ENCODE peak calls at places on chromosomes 4 and X, in eight cellular contexts. S, H, Z, Y, U, E, J and D are unnamed samples.

GRCh38 chr4:34720563-34720962 is 1523.8 kb downstream of the ARAP2 start:
- DNase-seq in E (no peak), J (no peak), S (peak; percentile 24), Z (no peak), Y (no peak), H (no peak), U (no peak), D (no peak)

GRCh38 chrX:37367946-37368345 is 18.8 kb downstream of the PRRG1 start:
- DNase-seq in Z (no peak), J (no peak), Y (no peak), H (no peak), E (no peak), S (no peak), U (no peak), D (no peak)

GRCh38 chr4:145735330-145735638 is 55.3 kb downstream of the C4orf51 start:
- DNase-seq in S (peak; percentile 96), U (no peak), Z (no peak), Y (no peak), E (no peak), J (no peak), H (no peak), D (no peak)

GRCh38 chr4:36719425-36719824 is 438.0 kb downstream of the DTHD1 start:
- DNase-seq in Y (no peak), E (no peak), U (no peak), S (no peak), H (no peak), Z (no peak), J (no peak), D (no peak)

GRCh38 chr4:122914292-122914904 is 8.0 kb downstream of the NUDT6 start:
- DNase-seq in H (no peak), S (peak; percentile 68), E (no peak), J (no peak), Z (no peak), Y (no peak), U (no peak), D (no peak)

GRCh38 chr4:26272654-26273307 is 48.0 kb upstream of the RBPJ start:
- DNase-seq in S (no peak), Z (no peak), U (no peak), Y (no peak), H (no peak), J (no peak), E (no peak), D (no peak)

GRCh38 chr4:7460591-7460990 is 25.9 kb upstream of the PSAPL1 start:
- DNase-seq in U (no peak), J (no peak), E (no peak), Y (no peak), H (peak; percentile 65), S (peak; percentile 7), Z (no peak), D (no peak)

GRCh38 chrX:13825178-13825762 is 8.4 kb upstream of the GPM6B start:
- DNase-seq in J (no peak), H (no peak), Z (no peak), U (no peak), E (no peak), S (no peak), Y (no peak), D (no peak)

GRCh38 chr4:87901426-87901825 is 68.7 kb downstream of the MEPE start:
- DNase-seq in J (no peak), E (no peak), Y (no peak), H (no peak), U (no peak), S (no peak), Z (no peak), D (no peak)

DNA sequence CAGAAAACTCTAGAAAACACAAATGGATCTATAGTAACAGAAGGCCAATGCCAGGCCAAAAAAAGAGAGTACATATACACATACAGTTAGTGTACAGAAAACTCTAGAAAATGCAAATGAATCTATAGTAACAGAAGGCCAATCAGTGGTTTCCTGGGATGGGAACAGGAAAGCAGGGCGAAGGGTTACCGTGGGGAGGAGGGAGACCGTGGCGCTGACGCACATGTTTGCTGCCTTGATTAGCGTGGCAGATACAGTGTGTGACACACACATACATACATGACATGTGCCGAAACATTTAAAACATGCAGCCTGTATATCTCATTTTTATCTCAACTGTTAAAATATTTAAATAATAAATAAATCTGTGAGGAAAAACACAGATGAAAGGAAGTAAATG is 14.7 kb downstream of the GAK start:
- DNase-seq in U (no peak), E (peak; percentile 39), Y (no peak), J (no peak), S (no peak), Z (peak; percentile 9), H (no peak), D (no peak)
- H3K9me3 ChIP-seq in U (no peaks in the 10 kb centered on the region), E (no peaks in the 10 kb centered on the region), Y (peaks cover 3% of the 10 kb centered on the region), J (no peaks in the 10 kb centered on the region), S (no peaks in the 10 kb centered on the region), Z (no peaks in the 10 kb centered on the region), H (no peaks in the 10 kb centered on the region), D (no peaks in the 10 kb centered on the region)

GRCh38 chrX:149629730-149630387 is 1.7 kb downstream of the TMEM185A start:
- DNase-seq in H (no peak), J (no peak), Z (no peak), E (no peak), Y (no peak), S (no peak), U (no peak), D (no peak)
- H3K4me3 ChIP-seq in H (peak overlapping the region; percentile 79), J (no peak overlapping the region), Z (peak overlapping the region; percentile 66), E (no peak overlapping the region), Y (peak overlapping the region; percentile 96), S (no peak overlapping the region), U (no peak overlapping the region), D (peak overlapping the region; percentile 81)

GRCh38 chr4:42637104-42637503 is 19.8 kb downstream of the ATP8A1 start:
- DNase-seq in H (no peak), Y (no peak), J (no peak), U (no peak), Z (no peak), S (no peak), E (no peak), D (no peak)

GRCh38 chr4:42636591-42636990 is 20.3 kb downstream of the ATP8A1 start:
- DNase-seq in Z (no peak), S (no peak), E (no peak), Y (no peak), H (no peak), J (no peak), U (no peak), D (no peak)

GRCh38 chr4:42638993-42639392 is 17.9 kb downstream of the ATP8A1 start:
- DNase-seq in Z (no peak), Y (no peak), J (no peak), H (no peak), E (no peak), U (no peak), S (no peak), D (no peak)

GRCh38 chr4:42637861-42638260 is 19.0 kb downstream of the ATP8A1 start:
- DNase-seq in Z (no peak), Y (no peak), H (no peak), E (no peak), J (no peak), S (no peak), U (no peak), D (no peak)

GRCh38 chr4:42638276-42638675 is 18.6 kb downstream of the ATP8A1 start:
- DNase-seq in E (no peak), U (no peak), J (no peak), S (no peak), H (no peak), Y (no peak), Z (no peak), D (no peak)
- TF ChIP-seq CTCF in E (no peak), U (no peak), J (no peak), S (no peak), H (no peak), Y (no peak), Z (no peak), D (no peak)

DNA sequence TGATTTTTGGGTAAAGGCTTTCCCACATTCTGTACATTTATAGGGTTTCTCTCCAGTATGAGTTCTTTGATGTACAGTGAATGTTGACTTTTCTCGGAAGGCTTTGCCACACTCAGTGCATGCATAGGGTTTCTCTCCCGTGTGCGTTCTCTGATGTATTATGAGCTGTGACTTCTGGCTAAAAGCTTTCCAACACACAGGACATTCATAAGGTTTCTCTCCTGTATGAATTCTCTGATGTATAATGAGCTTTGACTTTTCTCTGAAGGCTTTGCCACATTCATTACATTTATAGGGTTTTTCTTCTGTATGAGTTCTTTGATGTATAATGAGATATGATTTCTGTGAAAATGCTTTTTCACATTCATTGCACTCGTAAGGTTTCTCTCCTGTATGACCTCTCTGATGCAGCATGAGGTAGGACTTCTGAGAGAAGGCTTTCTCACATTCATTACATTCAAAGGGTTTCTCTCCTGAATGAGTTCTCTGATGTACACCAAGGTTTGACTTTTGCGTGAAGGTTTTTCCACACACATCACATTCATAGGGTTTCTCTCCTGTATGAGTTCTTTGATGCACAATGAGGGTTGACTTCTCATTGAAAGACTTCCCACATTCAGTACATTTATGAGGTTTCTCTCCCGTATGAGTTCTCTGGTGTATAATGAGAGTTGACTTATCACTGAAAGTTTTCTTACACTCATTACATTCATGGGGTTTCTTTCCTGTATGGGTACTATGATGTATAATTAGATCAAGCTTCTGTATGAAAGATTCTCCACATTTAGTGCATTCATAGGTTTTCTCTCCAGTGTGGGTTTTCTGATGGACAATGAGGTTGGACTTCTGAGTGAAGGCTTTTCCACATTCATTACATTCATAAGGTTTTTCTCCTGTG is 27.3 kb downstream of the ZNF182 start:
- DNase-seq in U (no peak), Z (no peak), E (no peak), J (no peak), Y (no peak), H (no peak), S (no peak), D (no peak)
- H3K9me3 ChIP-seq in U (peaks cover 37% of the 10 kb centered on the region), Z (no peaks in the 10 kb centered on the region), E (peaks cover 22% of the 10 kb centered on the region), J (peaks cover 39% of the 10 kb centered on the region), Y (peaks cover 79% of the 10 kb centered on the region), H (peaks cover 80% of the 10 kb centered on the region), S (peaks cover 61% of the 10 kb centered on the region), D (peaks cover 68% of the 10 kb centered on the region)

GRCh38 chr4:30721353-30722091 is 1.4 kb downstream of the PCDH7 start:
- DNase-seq in J (peak; percentile 50), S (peak; percentile 44), H (peak; percentile 60), Y (peak; percentile 86), U (no peak), E (peak; percentile 69), Z (peak; percentile 71), D (no peak)

GRCh38 chr4:30720656-30721352 is 635 bp downstream of the PCDH7 start:
- DNase-seq in E (no peak), Y (no peak), Z (peak; percentile 71), S (peak; percentile 61), H (peak; percentile 58), U (no peak), J (peak; percentile 51), D (no peak)

GRCh38 chr4:30724217-30724616 is 4.0 kb downstream of the PCDH7 start:
- DNase-seq in U (no peak), J (no peak), E (no peak), S (no peak), Y (no peak), Z (no peak), H (no peak), D (no peak)

GRCh38 chr4:30722092-30722915 is 2.1 kb downstream of the PCDH7 start:
- DNase-seq in S (no peak), Y (no peak), Z (peak; percentile 66), E (no peak), U (no peak), J (peak; percentile 49), H (peak; percentile 52), D (no peak)

GRCh38 chr4:30722916-30723270 is 2.7 kb downstream of the PCDH7 start:
- DNase-seq in Z (peak; percentile 66), E (no peak), J (no peak), S (no peak), Y (peak; percentile 62), H (no peak), U (no peak), D (no peak)
- H3K4me3 ChIP-seq in Z (peak overlapping the region; percentile 76), E (peak overlapping the region; percentile 55), J (no peak overlapping the region), S (peak overlapping the region; percentile 78), Y (peak overlapping the region; percentile 96), H (peak overlapping the region; percentile 60), U (no peak overlapping the region), D (peak overlapping the region; percentile 54)